ENCODE peak calls at places on chromosomes 11 and 22, in nine cellular contexts. K, C, S, H, Z, N, L, P and W are unnamed samples.

GRCh38 chr22:28029201-28029948 is 110.3 kb upstream of the PITPNB start:
- DNase-seq in C (peak; percentile 35), P (peak; percentile 27), H (peak; percentile 27), L (peak; percentile 61), K (no peak), S (peak; percentile 67), N (no peak), Z (peak; percentile 91), W (peak; percentile 63)

GRCh38 chr11:119594639-119595249 is 134.3 kb downstream of the NECTIN1 start:
- DNase-seq in Z (no peak), P (peak; percentile 64), H (peak; percentile 86), N (no peak), C (no peak), S (peak; percentile 51), L (peak; percentile 93), K (no peak), W (no peak)

GRCh38 chr11:127493330-127493729 is 492.8 kb upstream of the KIRREL3 start:
- DNase-seq in C (no peak), H (peak; percentile 3), P (peak; percentile 52), S (peak; percentile 25), Z (no peak), N (no peak), L (peak; percentile 15), K (no peak), W (no peak)

GRCh38 chr11:47348859-47349258 is 3.6 kb downstream of the MYBPC3 start:
- DNase-seq in Z (no peak), S (peak; percentile 43), K (no peak), C (no peak), L (no peak), P (peak; percentile 31), N (no peak), H (peak; percentile 31), W (no peak)

GRCh38 chr11:35281169-35281591 is 138.2 kb downstream of the SLC1A2 start:
- DNase-seq in S (peak; percentile 61), N (no peak), Z (no peak), H (no peak), K (no peak), L (no peak), C (no peak), P (peak; percentile 22), W (no peak)

GRCh38 chr11:118342503-118343161 is at the start of gene CD3D:
- DNase-seq in P (no peak), H (no peak), S (no peak), Z (no peak), K (peak; percentile 72), L (no peak), N (no peak), C (no peak), W (no peak)

GRCh38 chr11:44551456-44552139 is 13.9 kb upstream of the CD82 start:
- DNase-seq in K (no peak), P (no peak), L (no peak), H (no peak), Z (no peak), C (no peak), S (no peak), N (no peak), W (no peak)

GRCh38 chr11:22828373-22828772 is 1.2 kb downstream of the SVIP start:
- DNase-seq in L (no peak), S (no peak), K (no peak), C (no peak), H (no peak), P (no peak), Z (no peak), N (no peak), W (no peak)

GRCh38 chr22:44585559-44586121 is 87.6 kb upstream of the RTL6 start:
- DNase-seq in H (no peak), L (no peak), S (no peak), N (no peak), K (no peak), P (no peak), C (peak; percentile 42), Z (no peak), W (no peak)

GRCh38 chr11:11293798-11294611 is 59.0 kb downstream of the CSNK2A3 start:
- DNase-seq in C (no peak), P (no peak), N (no peak), Z (no peak), K (no peak), H (no peak), L (no peak), S (no peak), W (no peak)

GRCh38 chr11:2924381-2924780 is 4.8 kb downstream of the PHLDA2 start:
- DNase-seq in S (no peak), H (no peak), K (no peak), P (no peak), C (no peak), L (no peak), N (no peak), Z (peak; percentile 62), W (no peak)

GRCh38 chr11:2921742-2922493 is 7.3 kb downstream of the PHLDA2 start:
- DNase-seq in L (no peak), N (no peak), H (no peak), K (no peak), C (no peak), P (no peak), S (no peak), Z (no peak), W (no peak)

GRCh38 chr11:2924821-2925675 is 4.2 kb downstream of the PHLDA2 start:
- DNase-seq in Z (no peak), N (no peak), P (no peak), C (no peak), K (no peak), H (no peak), S (no peak), L (no peak), W (no peak)

GRCh38 chr11:2922635-2923034 is 6.6 kb downstream of the PHLDA2 start:
- DNase-seq in N (no peak), S (no peak), P (no peak), Z (no peak), L (no peak), H (no peak), K (no peak), C (no peak), W (no peak)

DNA sequence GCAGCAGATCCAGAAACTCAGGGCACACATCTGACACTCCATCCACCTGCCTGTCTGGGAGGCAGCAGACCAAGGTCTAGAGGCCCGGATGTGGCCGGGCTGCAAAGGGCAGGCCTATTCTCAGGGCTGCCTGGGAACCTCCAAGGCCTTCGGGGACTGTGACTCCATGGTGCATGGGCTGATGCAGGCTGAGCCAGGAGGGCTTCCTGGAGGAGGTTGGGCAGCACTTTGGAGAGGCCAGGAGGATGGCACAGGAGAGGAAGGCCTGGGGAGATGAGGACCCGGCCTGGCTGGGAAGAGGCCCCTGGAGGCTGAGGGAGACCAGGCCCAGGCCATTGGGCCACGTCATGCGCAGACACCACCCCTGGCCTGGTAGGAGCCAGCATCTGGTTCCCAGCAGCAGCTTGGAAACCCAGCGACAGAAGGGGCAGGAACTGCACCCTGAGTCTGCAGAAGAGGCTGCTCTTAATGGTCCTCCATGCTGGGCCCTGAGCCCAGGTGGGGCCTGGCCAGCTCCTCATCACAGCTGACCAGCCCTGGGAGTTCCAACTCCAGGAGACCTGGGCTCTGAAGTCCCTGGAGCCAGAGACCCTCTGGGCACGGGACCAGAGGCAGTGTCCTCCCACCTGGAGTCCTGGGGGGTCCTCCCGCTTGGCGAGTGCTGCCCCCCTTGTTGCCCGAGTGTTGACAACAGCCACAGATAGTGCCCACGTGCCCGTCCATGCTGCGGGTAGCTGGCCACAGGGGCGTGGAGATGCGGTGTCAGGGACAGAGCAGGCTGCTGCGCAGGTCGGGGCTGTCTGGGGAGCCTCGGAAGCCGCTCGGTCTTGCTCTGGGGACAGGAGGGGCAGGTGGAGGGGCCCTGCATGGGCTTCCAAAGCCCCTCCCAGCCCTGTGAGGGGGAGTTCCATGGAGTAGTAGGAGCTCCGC is 5.5 kb downstream of the PHLDA2 start:
- DNase-seq in C (no peak), Z (no peak), L (no peak), K (no peak), N (no peak), P (no peak), S (no peak), H (no peak), W (no peak)
- H3K4me3 ChIP-seq in C (no peak overlapping the region), Z (no peak overlapping the region), L (no peak overlapping the region), K (no peak overlapping the region), N (no peak overlapping the region), P (no peak overlapping the region), S (no peak overlapping the region), H (no peak overlapping the region), W (no peak overlapping the region)

GRCh38 chr22:37068859-37069258 is 17.3 kb downstream of the KCTD17 start:
- DNase-seq in C (no peak), Z (no peak), H (no peak), K (no peak), P (peak; percentile 24), S (no peak), L (no peak), N (no peak), W (no peak)

GRCh38 chr22:37070334-37070733 is 18.8 kb downstream of the KCTD17 start:
- DNase-seq in H (no peak), C (no peak), L (no peak), Z (no peak), S (no peak), P (no peak), N (no peak), K (no peak), W (no peak)

GRCh38 chr22:37070744-37071143 is 19.2 kb downstream of the KCTD17 start:
- DNase-seq in L (no peak), H (no peak), K (no peak), N (no peak), C (no peak), Z (no peak), S (no peak), P (no peak), W (no peak)

GRCh38 chr22:37069719-37070118 is 18.2 kb downstream of the KCTD17 start:
- DNase-seq in S (no peak), C (no peak), L (no peak), N (no peak), Z (no peak), H (no peak), K (no peak), P (no peak), W (no peak)

DNA sequence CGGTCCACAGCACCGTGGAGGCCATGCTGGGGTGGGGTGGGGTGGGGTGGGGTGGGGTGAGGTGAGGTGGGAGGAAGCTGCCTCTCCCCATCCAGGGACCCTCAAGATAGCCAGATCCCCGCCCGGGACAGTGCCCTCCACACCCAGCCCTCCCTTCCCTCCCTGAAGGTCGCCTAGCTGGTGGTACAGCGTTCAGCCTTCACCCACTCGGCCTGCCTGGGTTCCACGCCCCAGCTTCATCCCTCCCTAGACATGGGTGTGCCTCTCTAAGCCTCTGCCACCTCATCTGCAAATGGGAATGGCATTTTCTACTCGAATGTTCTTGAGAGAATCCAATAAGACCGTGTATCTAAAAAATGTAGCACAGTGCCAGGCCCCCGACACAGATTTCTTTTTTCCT is 17.8 kb downstream of the KCTD17 start:
- DNase-seq in C (no peak), S (no peak), N (no peak), K (no peak), P (peak; percentile 26), L (no peak), Z (no peak), H (no peak), W (no peak)
- H3K4me3 ChIP-seq in C (no peak overlapping the region), S (no peak overlapping the region), N (no peak overlapping the region), K (no peak overlapping the region), P (no peak overlapping the region), L (no peak overlapping the region), Z (no peak overlapping the region), H (no peak overlapping the region), W (no peak overlapping the region)

GRCh38 chr22:50676211-50676636 is 3.6 kb downstream of the SHANK3 start:
- DNase-seq in Z (no peak), H (no peak), C (no peak), S (no peak), L (no peak), K (no peak), N (no peak), P (no peak), W (peak; percentile 18)
- H3K4me3 ChIP-seq in Z (no peak overlapping the region), H (no peak overlapping the region), C (peak overlapping the region; percentile 51), S (no peak overlapping the region), L (no peak overlapping the region), K (no peak overlapping the region), N (no peak overlapping the region), P (no peak overlapping the region), W (peak overlapping the region; percentile 14)

GRCh38 chr11:66570826-66571222 is 2.4 kb upstream of the CTSF start:
- DNase-seq in L (no peak), K (no peak), C (no peak), H (no peak), P (no peak), N (no peak), S (no peak), Z (no peak), W (no peak)
- H3K4me3 ChIP-seq in L (no peak overlapping the region), K (no peak overlapping the region), C (no peak overlapping the region), H (no peak overlapping the region), P (no peak overlapping the region), N (no peak overlapping the region), S (no peak overlapping the region), Z (no peak overlapping the region), W (no peak overlapping the region)